ENCODE peak calls at places on chromosomes 12 and 14, in eight cellular contexts. G, U, V, E, J, S, F and Y are unnamed samples.

GRCh38 chr14:57389646-57390036 is 745 bp upstream of the NAA30 start:
- DNase-seq in F (no peak), V (no peak), G (peak; percentile 56), U (no peak), J (no peak), E (no peak), S (no peak), Y (no peak)

GRCh38 chr12:98578821-98579220 is 14.7 kb upstream of the SLC25A3 start:
- DNase-seq in E (peak; percentile 31), V (no peak), F (no peak), S (no peak), U (peak; percentile 22), G (no peak), J (no peak), Y (no peak)

GRCh38 chr12:114993202-114993601 is 309.2 kb upstream of the TBX3 start:
- DNase-seq in S (no peak), U (peak; percentile 41), J (no peak), G (no peak), F (no peak), V (peak; percentile 72), E (no peak), Y (no peak)

GRCh38 chr14:34024768-34025144 is 73.9 kb upstream of the EGLN3 start:
- DNase-seq in G (no peak), J (no peak), V (no peak), S (no peak), F (no peak), E (no peak), U (no peak), Y (no peak)

GRCh38 chr14:90496379-90496778 is 99.5 kb downstream of the CALM1 start:
- DNase-seq in U (no peak), S (no peak), E (no peak), V (no peak), F (peak; percentile 12), G (no peak), J (no peak), Y (peak; percentile 24)

GRCh38 chr12:49017764-49018281 is 753 bp downstream of the PRKAG1 start:
- DNase-seq in V (peak; percentile 79), E (peak; percentile 62), J (peak; percentile 68), S (no peak), G (peak; percentile 36), F (peak; percentile 81), U (peak; percentile 46), Y (no peak)

GRCh38 chr12:102748704-102749103 is 168.3 kb downstream of the PAH start:
- DNase-seq in F (no peak), E (no peak), V (no peak), U (no peak), G (no peak), S (no peak), J (no peak), Y (no peak)

GRCh38 chr12:77166711-77167110 is 101.3 kb upstream of the E2F7 start:
- DNase-seq in G (no peak), U (no peak), S (no peak), E (peak; percentile 54), V (no peak), J (no peak), F (no peak), Y (no peak)

GRCh38 chr12:116863275-116863767 is 17.9 kb downstream of the HRK start:
- DNase-seq in S (no peak), G (peak; percentile 53), E (peak; percentile 51), F (no peak), J (no peak), U (peak; percentile 75), V (peak; percentile 21), Y (no peak)

GRCh38 chr12:19030180-19030579 is 99.4 kb upstream of the PLEKHA5 start:
- DNase-seq in G (no peak), F (no peak), S (no peak), J (no peak), U (no peak), E (no peak), V (no peak), Y (no peak)

GRCh38 chr14:105204206-105204930 is 23.3 kb upstream of the NUDT14 start:
- DNase-seq in G (no peak), S (no peak), U (no peak), E (no peak), J (peak; percentile 66), V (no peak), F (peak; percentile 77), Y (no peak)

GRCh38 chr12:80282226-80282625 is 161.8 kb upstream of the PTPRQ start:
- DNase-seq in F (no peak), J (no peak), U (no peak), E (no peak), G (no peak), V (no peak), S (no peak), Y (no peak)

GRCh38 chr14:101559624-101560533 is 1.4 kb upstream of the DIO3 start:
- DNase-seq in U (peak; percentile 3), F (peak; percentile 72), G (no peak), S (no peak), E (peak; percentile 35), V (no peak), J (no peak), Y (no peak)

GRCh38 chr12:6226701-6227096 is 26.5 kb downstream of the CD9 start:
- DNase-seq in V (no peak), E (no peak), U (no peak), S (no peak), J (peak; percentile 75), F (peak; percentile 81), G (no peak), Y (no peak)

GRCh38 chr12:45234134-45234865 is 18.4 kb downstream of the ANO6 start:
- DNase-seq in J (peak; percentile 51), F (no peak), S (no peak), G (no peak), U (peak; percentile 98), E (peak; percentile 98), V (peak; percentile 98), Y (no peak)

GRCh38 chr12:106645074-106645421 is 62.2 kb downstream of the RFX4 start:
- DNase-seq in J (peak; percentile 26), F (peak; percentile 72), E (peak; percentile 40), U (no peak), G (no peak), V (no peak), S (no peak), Y (no peak)

GRCh38 chr12:57128519-57129247 is 400 bp downstream of the LRP1 start:
- DNase-seq in S (no peak), J (no peak), E (no peak), V (no peak), F (no peak), U (no peak), G (no peak), Y (no peak)

GRCh38 chr12:2431810-2432209 is 363.0 kb upstream of the FKBP4 start:
- DNase-seq in S (no peak), G (no peak), F (no peak), V (no peak), J (no peak), E (peak; percentile 16), U (no peak), Y (no peak)

GRCh38 chr14:96002511-96002884 is 36.7 kb upstream of the C14orf132 start:
- DNase-seq in F (no peak), J (no peak), S (no peak), E (no peak), U (no peak), G (no peak), V (no peak), Y (no peak)

GRCh38 chr14:22123188-22123560 is 449.6 kb upstream of the OR4E1 start:
- DNase-seq in S (no peak), J (no peak), G (no peak), F (no peak), V (no peak), U (no peak), E (no peak), Y (no peak)

GRCh38 chr12:76341436-76342030 is 6.7 kb downstream of the BBS10 start:
- DNase-seq in U (peak; percentile 65), S (no peak), V (no peak), J (no peak), E (peak; percentile 74), F (no peak), G (no peak), Y (no peak)

GRCh38 chr12:34198924-34199323 is 176.6 kb downstream of the ALG10 start:
- DNase-seq in F (no peak), J (no peak), S (no peak), E (no peak), U (no peak), G (no peak), V (no peak), Y (no peak)
- H3K9me3 ChIP-seq in F (no peaks in the 10 kb centered on the region), J (peaks cover 5% of the 10 kb centered on the region), S (no peaks in the 10 kb centered on the region), E (no peaks in the 10 kb centered on the region), U (peaks cover 10% of the 10 kb centered on the region), G (no peaks in the 10 kb centered on the region), V (no peaks in the 10 kb centered on the region), Y (no peaks in the 10 kb centered on the region)

GRCh38 chr14:79144891-79145290 is 974.7 kb downstream of the NRXN3 start:
- DNase-seq in G (no peak), F (no peak), U (peak; percentile 24), E (peak; percentile 49), J (no peak), V (no peak), S (no peak), Y (no peak)
- H3K9me3 ChIP-seq in G (no peaks in the 10 kb centered on the region), F (no peaks in the 10 kb centered on the region), U (no peaks in the 10 kb centered on the region), E (no peaks in the 10 kb centered on the region), J (no peaks in the 10 kb centered on the region), V (no peaks in the 10 kb centered on the region), S (no peaks in the 10 kb centered on the region), Y (no peaks in the 10 kb centered on the region)

DNA sequence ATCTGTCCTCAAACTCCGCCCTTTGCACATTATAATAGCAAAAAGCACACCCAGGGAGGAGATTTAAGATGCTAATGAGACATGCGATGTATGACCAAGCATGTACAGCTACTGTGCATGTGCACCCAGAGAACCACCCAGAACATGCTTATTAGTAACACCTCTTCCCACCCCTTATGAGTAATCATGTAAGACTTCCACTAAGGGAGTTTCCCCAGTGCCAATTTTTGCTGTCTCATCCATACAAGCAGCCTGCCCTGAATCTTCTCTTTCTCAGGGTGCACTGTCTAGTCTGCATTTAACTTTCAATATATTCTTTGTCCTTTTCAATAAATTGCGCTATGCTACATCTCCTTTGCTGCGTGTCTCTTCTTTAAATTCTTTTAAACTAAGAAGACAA is 830.0 kb upstream of the NOVA1 start:
- DNase-seq in F (no peak), E (peak; percentile 87), U (no peak), G (no peak), V (peak; percentile 80), S (no peak), J (no peak), Y (no peak)
- H3K9me3 ChIP-seq in F (no peaks in the 10 kb centered on the region), E (no peaks in the 10 kb centered on the region), U (no peaks in the 10 kb centered on the region), G (peaks cover 4% of the 10 kb centered on the region), V (no peaks in the 10 kb centered on the region), S (no peaks in the 10 kb centered on the region), J (no peaks in the 10 kb centered on the region), Y (peaks cover 2% of the 10 kb centered on the region)

GRCh38 chr12:34361721-34362316 is 339.5 kb downstream of the ALG10 start:
- DNase-seq in J (no peak), G (no peak), S (no peak), U (no peak), F (no peak), V (no peak), E (no peak), Y (no peak)

GRCh38 chr12:34356233-34356987 is 334.1 kb downstream of the ALG10 start:
- DNase-seq in E (no peak), G (no peak), S (no peak), V (no peak), J (no peak), U (no peak), F (no peak), Y (no peak)

GRCh38 chr12:34354239-34355200 is 332.2 kb downstream of the ALG10 start:
- DNase-seq in J (no peak), V (no peak), S (no peak), F (no peak), E (no peak), U (no peak), G (no peak), Y (no peak)

GRCh38 chr12:34357791-34358190 is 335.5 kb downstream of the ALG10 start:
- DNase-seq in J (no peak), G (no peak), E (no peak), V (no peak), U (no peak), F (no peak), S (no peak), Y (no peak)

GRCh38 chr12:34358198-34358597 is 335.9 kb downstream of the ALG10 start:
- DNase-seq in U (no peak), J (no peak), V (no peak), G (no peak), S (no peak), F (no peak), E (no peak), Y (no peak)
- H3K9me3 ChIP-seq in U (peaks cover 38% of the 10 kb centered on the region), J (no peaks in the 10 kb centered on the region), V (no peaks in the 10 kb centered on the region), G (no peaks in the 10 kb centered on the region), S (no peaks in the 10 kb centered on the region), F (no peaks in the 10 kb centered on the region), E (no peaks in the 10 kb centered on the region), Y (peaks cover 3% of the 10 kb centered on the region)